ENCODE peak calls at places on chromosomes 2 and 18, in four cellular contexts. G is hepatocyte, Y is choroid plexus epithelial cell, E is endothelial cell. X is an unnamed sample.
A peak's percentile ranks its signal among the peaks of the same experiment; 100 is the strongest.

GRCh38 chr2:85648619-85649018 is 19.4 kb downstream of the SFTPB start:
- DNase-seq in Y (peak; percentile 84), G (peak; percentile 35), E (peak; percentile 49), X (no peak)

GRCh38 chr2:207042841-207043240 is 103.5 kb downstream of the CPO start:
- DNase-seq in E (no peak), Y (no peak), G (no peak), X (no peak)

GRCh38 chr18:36953047-36953446 is 124.1 kb downstream of the KIAA1328 start:
- DNase-seq in G (no peak), E (no peak), Y (no peak), X (no peak)

GRCh38 chr2:39593439-39594393 is 72.0 kb upstream of the TMEM178A start:
- DNase-seq in E (peak; percentile 37), Y (peak; percentile 95), G (peak; percentile 54), X (no peak)

GRCh38 chr2:120703330-120703994 is 32.2 kb upstream of the GLI2 start:
- DNase-seq in E (no peak), G (peak; percentile 70), Y (peak; percentile 61), X (no peak)

GRCh38 chr18:55737266-55737665 is 149.3 kb upstream of the TCF4 start:
- DNase-seq in E (no peak), Y (no peak), G (no peak), X (no peak)

GRCh38 chr2:240339411-240340360 is 95.8 kb upstream of the GPC1 start:
- DNase-seq in G (no peak), E (no peak), Y (no peak), X (no peak)

GRCh38 chr18:11909597-11910026 is 1.5 kb upstream of the MPPE1 start:
- DNase-seq in G (peak; percentile 37), E (no peak), Y (no peak), X (no peak)

GRCh38 chr18:36298113-36298701 is 694 bp downstream of the FHOD3 start:
- DNase-seq in Y (no peak), E (peak; percentile 16), G (no peak), X (no peak)

GRCh38 chr2:71736091-71736878 is 282.9 kb downstream of the DYSF start:
- DNase-seq in Y (no peak), E (no peak), G (no peak), X (no peak)

X was measured in chondrocyte.